ENCODE peak calls at places on chromosomes 4 and X, in four cellular contexts. N is fibroblast of lung, S is lung, Z is fibroblast of pulmonary artery. F is an unnamed sample.

GRCh38 chr4:156971168-156971601 is 414 bp downstream of the PDGFC start:
- DNase-seq in Z (no peak), N (no peak), S (peak), F (no peak)

GRCh38 chr4:141540643-141541042 is 95.7 kb upstream of the IL15 start:
- DNase-seq in N (peak), Z (peak), S (no peak), F (no peak)

GRCh38 chr4:74886490-74886889 is 46.4 kb upstream of the PARM1 start:
- DNase-seq in N (peak), Z (peak), S (no peak), F (peak)

GRCh38 chr4:153518637-153519384 is 52.7 kb downstream of the TMEM131L start:
- DNase-seq in N (no peak), Z (peak), S (no peak), F (no peak)

GRCh38 chr4:40216622-40217366 is 20.0 kb downstream of the RHOH start:
- DNase-seq in S (no peak), Z (no peak), N (no peak), F (no peak)

GRCh38 chr4:112517067-112517588 is 1.1 kb upstream of the NEUROG2 start:
- DNase-seq in Z (no peak), N (no peak), S (no peak), F (no peak)

GRCh38 chr4:166527500-166527899 is 654.5 kb downstream of the TLL1 start:
- DNase-seq in S (no peak), Z (peak), N (peak), F (peak)

GRCh38 chr4:140756292-140757219 is at the start of gene TBC1D9:
- DNase-seq in Z (peak), N (peak), S (peak), F (peak)

GRCh38 chr4:140095694-140096482 is 58.1 kb downstream of the MAML3 start:
- DNase-seq in S (no peak), Z (peak), N (peak), F (peak)

GRCh38 chr4:94126669-94127068 is 81.0 kb upstream of the SMARCAD1 start:
- DNase-seq in Z (no peak), S (no peak), N (peak), F (no peak)

GRCh38 chrX:96407501-96407900 is 277.1 kb upstream of the DIAPH2 start:
- DNase-seq in Z (peak), S (no peak), N (peak), F (peak)

GRCh38 chr4:25012671-25013070 is 18.1 kb downstream of the LGI2 start:
- DNase-seq in N (no peak), Z (no peak), S (no peak), F (no peak)

GRCh38 chr4:147361726-147362125 is 119.2 kb upstream of the EDNRA start:
- DNase-seq in S (peak), N (peak), Z (peak), F (peak)

GRCh38 chrX:7147431-7147977 is at the start of gene STS:
- DNase-seq in Z (peak), S (peak), N (no peak), F (no peak)

GRCh38 chrX:143437439-143437838 is 79.8 kb downstream of the SPANXN3 start:
- DNase-seq in N (no peak), S (no peak), Z (peak), F (no peak)
- TF ChIP-seq CTCF in N (no peak), S (no peak), Z (peak), F (peak)

GRCh38 chrX:20461576-20461975 is 194.9 kb upstream of the RPS6KA3 start:
- DNase-seq in Z (peak), N (no peak), S (no peak), F (peak)
- TF ChIP-seq CTCF in Z (no peak), N (no peak), S (no peak), F (no peak)

GRCh38 chr4:127479031-127479622 is 153.6 kb upstream of the INTU start:
- DNase-seq in N (peak), S (no peak), Z (peak), F (peak)
- TF ChIP-seq CTCF in N (peak), S (no peak), Z (peak), F (peak)

GRCh38 chr4:134955059-134955458 is 753.5 kb upstream of the PABPC4L start:
- DNase-seq in N (no peak), S (no peak), Z (no peak), F (no peak)

GRCh38 chr4:134958862-134959261 is 757.3 kb upstream of the PABPC4L start:
- DNase-seq in Z (no peak), S (no peak), N (no peak), F (no peak)
- TF ChIP-seq CTCF in Z (no peak), S (no peak), N (no peak), F (no peak)

DNA sequence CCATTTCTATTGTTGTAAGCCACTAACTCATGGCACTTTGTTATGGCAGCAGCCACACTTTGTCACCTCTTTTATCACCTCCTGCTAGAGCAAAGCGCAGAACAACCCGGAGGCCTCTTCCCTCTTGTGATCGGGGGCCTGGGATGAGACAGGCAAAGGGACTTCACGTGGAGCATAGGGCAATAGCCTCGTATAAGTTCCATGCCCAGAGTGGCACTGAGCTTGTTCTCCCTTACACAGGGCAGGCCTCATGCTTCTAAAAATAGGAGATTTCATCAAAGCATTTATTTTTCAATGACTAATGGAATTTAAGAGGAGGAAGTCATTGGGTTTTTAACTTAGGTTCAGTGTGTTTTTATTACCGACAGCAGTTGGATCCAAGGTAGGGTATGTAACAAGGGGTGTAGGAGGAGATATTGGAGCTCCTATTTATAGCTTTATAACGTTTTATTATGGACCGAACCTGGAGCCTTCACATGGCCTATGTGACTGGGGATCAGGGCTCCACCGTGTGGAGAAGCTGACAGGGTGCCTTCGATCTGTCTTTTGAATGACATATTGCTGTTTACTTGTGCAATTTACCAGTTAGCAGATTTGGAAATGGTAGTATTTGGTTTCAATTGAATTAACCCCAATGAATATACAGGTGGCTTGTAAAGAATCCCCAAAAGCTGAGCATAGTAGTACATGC is 93.8 kb downstream of the SLC2A9 start:
- DNase-seq in S (no peak), Z (no peak), N (no peak), F (no peak)
- TF ChIP-seq CTCF in S (no peak), Z (no peak), N (no peak), F (no peak)

DNA sequence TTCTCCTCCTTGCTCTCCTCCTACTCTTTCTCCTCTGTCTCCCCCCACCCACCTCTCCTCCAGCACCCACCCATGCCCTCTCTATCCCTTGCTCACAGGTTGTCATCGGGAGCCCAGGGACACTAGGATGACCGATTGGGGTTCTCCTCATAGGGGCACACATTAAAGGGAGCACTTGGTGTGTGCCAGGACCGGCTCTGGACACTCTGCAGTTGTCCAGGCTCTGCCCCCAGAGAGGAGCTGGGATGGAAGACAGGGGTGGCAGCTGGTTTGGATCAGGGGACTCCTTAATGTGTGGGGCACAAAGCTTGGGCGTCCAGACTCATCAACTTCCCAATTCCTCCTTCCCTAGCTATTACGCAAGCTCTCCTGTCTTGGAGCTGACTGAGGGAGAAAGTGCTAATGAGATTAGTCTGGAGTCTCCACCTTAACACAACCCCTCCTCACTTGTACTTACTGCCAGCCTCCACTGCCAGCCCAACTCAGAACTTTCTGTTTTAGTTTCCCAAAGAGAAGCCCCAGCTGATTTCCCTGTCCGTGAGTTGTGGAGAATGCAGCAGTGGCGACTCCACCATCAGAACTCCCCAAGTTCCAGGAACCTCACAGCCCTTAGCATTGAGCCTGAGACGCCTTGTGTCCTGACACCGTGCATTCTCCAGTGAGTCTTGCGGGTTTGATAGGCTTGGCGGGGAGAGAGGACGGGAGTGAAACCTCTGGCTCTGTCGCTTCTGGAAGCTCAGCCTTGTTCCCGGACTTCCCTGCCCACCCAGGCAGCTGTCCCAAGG is 52.2 kb downstream of the CXorf49B start:
- DNase-seq in N (no peak), Z (no peak), S (no peak), F (no peak)
- TF ChIP-seq CTCF in N (no peak), Z (no peak), S (no peak), F (no peak)